ENCODE peak calls at places on chromosome 5, in six cellular contexts. K is PC-3, U is nephron progenitor cell, N is fibroblast of the aortic adventitia, Y is epithelial cell of esophagus, H is fibroblast of mammary gland. X is an unnamed sample.
A peak's percentile ranks its signal among the peaks of the same experiment; 100 is the strongest.

GRCh38 chr5:87151547-87151946 is 116.1 kb upstream of the RASA1 start:
- DNase-seq in K (peak; percentile 97), U (no peak), N (peak; percentile 87), Y (peak; percentile 69), H (peak; percentile 97), X (peak; percentile 82)

GRCh38 chr5:117230375-117230774 is 655.8 kb upstream of the SEMA6A start:
- DNase-seq in K (no peak), U (no peak), N (no peak), Y (no peak), H (no peak), X (no peak)

GRCh38 chr5:23029296-23029695 is 176.2 kb upstream of the CDH12 start:
- DNase-seq in K (no peak), U (no peak), N (no peak), Y (no peak), H (no peak), X (peak; percentile 56)

GRCh38 chr5:103033696-103034095 is 86.2 kb downstream of the GIN1 start:
- DNase-seq in K (no peak), U (no peak), N (no peak), Y (no peak), H (no peak), X (no peak)

GRCh38 chr5:158354958-158355357 is 496.0 kb upstream of the CLINT1 start:
- DNase-seq in K (no peak), U (no peak), N (no peak), Y (no peak), H (peak; percentile 3), X (no peak)

GRCh38 chr5:149062371-149063016 is 368 bp downstream of the SH3TC2 start:
- DNase-seq in K (peak; percentile 100), U (no peak), N (peak; percentile 82), Y (peak; percentile 94), H (peak; percentile 85), X (peak; percentile 98)

GRCh38 chr5:159571501-159572244 is 241.4 kb upstream of the IL12B start:
- DNase-seq in K (peak; percentile 86), U (no peak), N (no peak), Y (peak; percentile 67), H (no peak), X (peak; percentile 51)

GRCh38 chr5:2886531-2886930 is 135.1 kb upstream of the IRX2 start:
- DNase-seq in K (no peak), U (no peak), N (no peak), Y (no peak), H (no peak), X (no peak)

GRCh38 chr5:127042593-127042992 is 12.2 kb upstream of the MARCHF3 start:
- DNase-seq in K (no peak), U (no peak), N (peak; percentile 58), Y (no peak), H (peak; percentile 61), X (peak; percentile 18)

GRCh38 chr5:181170237-181170830 is 22.9 kb downstream of the OR2V2 start:
- DNase-seq in K (no peak), U (peak; percentile 49), N (no peak), Y (no peak), H (no peak), X (peak; percentile 52)

GRCh38 chr5:181166812-181167733 is 19.7 kb downstream of the OR2V2 start:
- DNase-seq in K (peak; percentile 27), U (no peak), N (no peak), Y (no peak), H (peak; percentile 41), X (no peak)

GRCh38 chr5:181168595-181169118 is 21.3 kb downstream of the OR2V2 start:
- DNase-seq in K (no peak), U (no peak), N (no peak), Y (no peak), H (no peak), X (no peak)

GRCh38 chr5:181170996-181171395 is 23.6 kb downstream of the OR2V2 start:
- DNase-seq in K (no peak), U (no peak), N (no peak), Y (no peak), H (no peak), X (no peak)

DNA sequence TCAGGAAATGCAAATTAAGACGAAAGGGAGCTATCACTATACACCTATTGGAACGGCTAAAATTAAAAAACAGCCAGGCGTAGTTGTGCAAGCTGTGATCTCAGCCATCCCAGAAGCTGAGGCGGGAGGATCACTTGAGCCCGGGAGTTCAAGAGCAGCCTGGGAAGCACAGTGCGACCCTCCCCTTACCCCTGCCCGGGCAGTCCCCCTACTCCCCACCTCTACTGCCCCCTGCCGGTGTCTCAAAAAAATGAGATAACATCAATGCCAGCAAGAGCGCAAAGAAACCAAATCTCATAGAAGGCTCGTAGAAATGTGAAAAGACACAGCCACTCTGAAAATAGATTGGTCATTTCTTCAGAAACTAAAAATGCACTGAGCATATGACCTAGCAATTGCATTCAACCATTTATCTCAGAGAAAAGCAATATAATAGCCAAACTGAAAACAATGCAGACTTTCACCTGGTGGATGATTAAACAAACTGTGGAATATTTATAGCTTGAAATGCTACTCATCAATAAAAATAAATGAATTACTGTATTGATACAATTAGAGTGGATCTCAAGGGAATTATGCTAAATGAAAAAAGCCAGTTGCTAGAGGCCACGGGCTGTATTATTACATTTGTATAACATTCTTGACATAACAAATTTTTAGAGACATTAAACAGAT is 20.6 kb downstream of the OR2V2 start:
- DNase-seq in K (peak; percentile 35), U (peak; percentile 85), N (no peak), Y (peak; percentile 31), H (no peak), X (peak; percentile 54)
- TF ChIP-seq CTCF in K (peak; percentile 79), U (peak; percentile 67), N (peak; percentile 28), Y (peak; percentile 37), H (peak; percentile 50), X (peak; percentile 73)

GRCh38 chr5:168596927-168597326 is 17.8 kb upstream of the PANK3 start:
- DNase-seq in K (no peak), U (no peak), N (no peak), Y (no peak), H (no peak), X (no peak)

GRCh38 chr5:168600409-168600808 is 21.2 kb upstream of the PANK3 start:
- DNase-seq in K (no peak), U (peak; percentile 63), N (no peak), Y (no peak), H (no peak), X (no peak)

GRCh38 chr5:168601972-168602371 is 22.8 kb upstream of the PANK3 start:
- DNase-seq in K (no peak), U (no peak), N (no peak), Y (no peak), H (no peak), X (no peak)

GRCh38 chr5:168602517-168602916 is 23.3 kb upstream of the PANK3 start:
- DNase-seq in K (no peak), U (no peak), N (no peak), Y (no peak), H (no peak), X (no peak)

GRCh38 chr5:168598639-168599038 is 19.5 kb upstream of the PANK3 start:
- DNase-seq in K (no peak), U (no peak), N (no peak), Y (no peak), H (no peak), X (no peak)
- TF ChIP-seq CTCF in K (no peak), U (no peak), N (no peak), Y (no peak), H (no peak), X (no peak)

GRCh38 chr5:143648696-143649095 is 163.3 kb upstream of the HMHB1 start:
- DNase-seq in K (no peak), U (no peak), N (no peak), Y (peak; percentile 19), H (no peak), X (peak; percentile 13)
- TF ChIP-seq CTCF in K (peak; percentile 40), U (no peak), N (no peak), Y (peak; percentile 13), H (peak; percentile 22), X (no peak)

DNA sequence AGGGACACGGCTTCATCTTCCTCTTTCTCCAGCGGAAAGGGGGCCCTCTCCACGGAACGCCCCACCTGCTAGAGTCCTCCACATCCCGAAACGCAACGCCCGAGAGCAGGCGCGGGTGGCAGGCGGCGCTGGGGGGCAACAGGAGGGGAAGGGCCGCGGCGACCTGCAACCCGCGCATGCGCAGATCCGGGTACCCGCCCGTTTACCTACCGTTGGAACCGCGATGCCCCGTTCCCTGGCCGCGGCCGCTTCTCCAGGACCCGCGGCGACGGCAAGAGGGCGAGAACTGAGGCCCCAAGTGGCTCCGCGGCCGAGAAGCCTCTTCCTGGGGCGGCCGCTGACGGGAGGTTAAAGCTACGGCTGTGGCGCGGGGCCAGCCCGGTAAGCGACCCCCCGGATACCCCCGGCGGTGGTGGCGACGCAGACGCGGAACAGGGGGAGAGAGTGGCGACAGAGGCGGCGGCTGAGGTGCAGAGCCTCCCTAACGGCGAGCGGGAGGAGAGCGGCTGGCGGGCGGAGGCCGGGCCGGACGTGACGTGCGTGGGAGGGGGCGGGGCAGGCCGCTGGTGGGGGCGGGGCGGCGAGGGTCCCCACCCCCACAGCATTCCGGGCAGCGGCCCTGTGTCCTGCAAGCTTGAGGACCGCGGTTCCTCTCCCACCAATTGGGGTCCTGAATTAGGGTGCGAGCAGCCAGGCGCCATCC is at the start of gene FAM13B:
- DNase-seq in K (peak; percentile 51), U (peak; percentile 85), N (peak; percentile 58), Y (peak; percentile 72), H (peak; percentile 45), X (peak; percentile 83)
- TF ChIP-seq CTCF in K (no peak), U (no peak), N (no peak), Y (no peak), H (no peak), X (no peak)

GRCh38 chr5:21802869-21803490 is 1050.2 kb downstream of the CDH12 start:
- DNase-seq in K (peak; percentile 79), U (no peak), N (peak; percentile 40), Y (peak; percentile 52), H (peak; percentile 59), X (peak; percentile 45)
- TF ChIP-seq CTCF in K (peak; percentile 95), U (peak; percentile 85), N (peak; percentile 59), Y (peak; percentile 67), H (peak; percentile 70), X (peak; percentile 74)

GRCh38 chr5:160675988-160676387 is 176.0 kb downstream of the ATP10B start:
- DNase-seq in K (no peak), U (no peak), N (no peak), Y (no peak), H (no peak), X (peak; percentile 19)
- TF ChIP-seq CTCF in K (no peak), U (no peak), N (no peak), Y (no peak), H (no peak), X (no peak)